ENCODE peak calls at places on chromosomes 12 and 14, in seven cellular contexts. One of them, this sample, is unnamed.

GRCh38 chr12:60337865-60338549 is 742.2 kb downstream of the SLC16A7 start:
- DNase-seq in lower leg skin: no peak
- DNase-seq in CD8-positive, alpha-beta T cell: no peak
- DNase-seq in testis: no peak
- DNase-seq in tibial artery: no peak
- DNase-seq in omental fat pad: no peak
- DNase-seq in breast epithelium: no peak
- DNase-seq in this sample: no peak

GRCh38 chr12:51887476-51888315 is at the start of gene ANKRD33:
- DNase-seq in lower leg skin: peak
- DNase-seq in CD8-positive, alpha-beta T cell: no peak
- DNase-seq in testis: peak
- DNase-seq in tibial artery: no peak
- DNase-seq in omental fat pad: peak
- DNase-seq in breast epithelium: no peak
- DNase-seq in this sample: no peak

GRCh38 chr12:1936406-1937320 is 18.2 kb upstream of the CACNA2D4 start:
- DNase-seq in lower leg skin: no peak
- DNase-seq in CD8-positive, alpha-beta T cell: no peak
- DNase-seq in testis: peak
- DNase-seq in tibial artery: peak
- DNase-seq in omental fat pad: no peak
- DNase-seq in breast epithelium: peak
- DNase-seq in this sample: no peak

GRCh38 chr14:100144996-100145646 is 14.3 kb downstream of the DEGS2 start:
- DNase-seq in lower leg skin: no peak
- DNase-seq in CD8-positive, alpha-beta T cell: no peak
- DNase-seq in testis: peak
- DNase-seq in tibial artery: no peak
- DNase-seq in omental fat pad: no peak
- DNase-seq in breast epithelium: no peak
- DNase-seq in this sample: no peak

GRCh38 chr12:58420496-58420895 is 479.1 kb downstream of the ATP23 start:
- DNase-seq in lower leg skin: no peak
- DNase-seq in CD8-positive, alpha-beta T cell: no peak
- DNase-seq in testis: no peak
- DNase-seq in tibial artery: no peak
- DNase-seq in omental fat pad: no peak
- DNase-seq in breast epithelium: no peak
- DNase-seq in this sample: peak

GRCh38 chr12:26374934-26375333 is 179.6 kb downstream of the SSPN start:
- DNase-seq in lower leg skin: no peak
- DNase-seq in CD8-positive, alpha-beta T cell: no peak
- DNase-seq in testis: no peak
- DNase-seq in tibial artery: no peak
- DNase-seq in omental fat pad: no peak
- DNase-seq in breast epithelium: no peak
- DNase-seq in this sample: no peak

GRCh38 chr12:122865268-122866231 is 30.3 kb downstream of the HIP1R start:
- DNase-seq in lower leg skin: peak
- DNase-seq in CD8-positive, alpha-beta T cell: no peak
- DNase-seq in testis: peak
- DNase-seq in tibial artery: no peak
- DNase-seq in omental fat pad: no peak
- DNase-seq in breast epithelium: peak
- DNase-seq in this sample: no peak

GRCh38 chr12:115771065-115771464 is 506.4 kb downstream of the MED13L start:
- DNase-seq in lower leg skin: no peak
- DNase-seq in CD8-positive, alpha-beta T cell: no peak
- DNase-seq in testis: peak
- DNase-seq in tibial artery: no peak
- DNase-seq in omental fat pad: no peak
- DNase-seq in breast epithelium: no peak
- DNase-seq in this sample: no peak

GRCh38 chr14:80805136-80805535 is 136.4 kb downstream of the CEP128 start:
- DNase-seq in lower leg skin: no peak
- DNase-seq in CD8-positive, alpha-beta T cell: no peak
- DNase-seq in testis: no peak
- DNase-seq in tibial artery: no peak
- DNase-seq in omental fat pad: no peak
- DNase-seq in breast epithelium: no peak
- DNase-seq in this sample: no peak

GRCh38 chr14:91339606-91340369 is 77.8 kb downstream of the CCDC88C start:
- DNase-seq in lower leg skin: no peak
- DNase-seq in CD8-positive, alpha-beta T cell: no peak
- DNase-seq in testis: no peak
- DNase-seq in tibial artery: no peak
- DNase-seq in omental fat pad: no peak
- DNase-seq in breast epithelium: no peak
- DNase-seq in this sample: no peak

GRCh38 chr14:104290058-104290667 is 151.8 kb downstream of the KIF26A start:
- DNase-seq in lower leg skin: peak
- DNase-seq in CD8-positive, alpha-beta T cell: no peak
- DNase-seq in testis: no peak
- DNase-seq in tibial artery: no peak
- DNase-seq in omental fat pad: no peak
- DNase-seq in breast epithelium: peak
- DNase-seq in this sample: no peak

GRCh38 chr14:29814153-29815057 is 113.2 kb downstream of the PRKD1 start:
- DNase-seq in lower leg skin: no peak
- DNase-seq in CD8-positive, alpha-beta T cell: no peak
- DNase-seq in testis: peak
- DNase-seq in tibial artery: no peak
- DNase-seq in omental fat pad: no peak
- DNase-seq in breast epithelium: no peak
- DNase-seq in this sample: no peak

GRCh38 chr14:72904840-72905561 is 11.1 kb upstream of the DPF3 start:
- DNase-seq in lower leg skin: no peak
- DNase-seq in CD8-positive, alpha-beta T cell: peak
- DNase-seq in testis: peak
- DNase-seq in tibial artery: peak
- DNase-seq in omental fat pad: peak
- DNase-seq in breast epithelium: no peak
- DNase-seq in this sample: peak

GRCh38 chr12:53324113-53324778 is 2.8 kb upstream of the AAAS start:
- DNase-seq in lower leg skin: no peak
- DNase-seq in CD8-positive, alpha-beta T cell: peak
- DNase-seq in testis: peak
- DNase-seq in tibial artery: no peak
- DNase-seq in omental fat pad: no peak
- DNase-seq in breast epithelium: no peak
- DNase-seq in this sample: no peak

GRCh38 chr14:98622208-98623051 is 649.6 kb downstream of the BCL11B start:
- DNase-seq in lower leg skin: no peak
- DNase-seq in CD8-positive, alpha-beta T cell: no peak
- DNase-seq in testis: no peak
- DNase-seq in tibial artery: no peak
- DNase-seq in omental fat pad: no peak
- DNase-seq in breast epithelium: no peak
- DNase-seq in this sample: no peak

GRCh38 chr14:80862983-80863382 is 78.6 kb downstream of the CEP128 start:
- DNase-seq in lower leg skin: no peak
- DNase-seq in CD8-positive, alpha-beta T cell: no peak
- DNase-seq in testis: no peak
- DNase-seq in tibial artery: no peak
- DNase-seq in omental fat pad: no peak
- DNase-seq in breast epithelium: no peak
- DNase-seq in this sample: no peak

DNA sequence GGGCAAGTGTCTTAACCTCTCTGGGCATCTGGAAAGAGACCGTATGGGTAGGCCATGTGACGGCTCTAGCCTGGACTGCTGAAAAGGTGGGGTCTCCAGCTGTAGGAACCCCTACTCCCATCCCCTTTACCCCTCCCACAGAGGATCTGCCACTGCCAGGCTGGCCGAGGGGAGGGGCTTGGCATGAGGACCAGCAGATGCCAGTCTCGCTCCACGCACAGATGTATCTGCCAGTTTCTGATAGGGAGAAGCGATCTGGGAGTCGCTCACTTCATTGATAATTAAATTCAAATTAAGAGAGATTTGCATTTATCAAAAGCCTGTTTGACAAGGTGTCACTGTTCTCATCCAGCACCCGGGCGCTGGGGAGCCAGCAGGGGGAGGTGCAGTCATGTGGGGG is 217.6 kb upstream of the MYL2 start:
- DNase-seq in lower leg skin: no peak
- DNase-seq in CD8-positive, alpha-beta T cell: no peak
- DNase-seq in testis: no peak
- DNase-seq in tibial artery: no peak
- DNase-seq in omental fat pad: no peak
- DNase-seq in breast epithelium: no peak
- DNase-seq in this sample: no peak
- TF ChIP-seq CTCF in lower leg skin: no peak
- TF ChIP-seq CTCF in CD8-positive, alpha-beta T cell: no peak
- TF ChIP-seq CTCF in testis: no peak
- TF ChIP-seq CTCF in tibial artery: no peak
- TF ChIP-seq CTCF in omental fat pad: no peak
- TF ChIP-seq CTCF in breast epithelium: no peak
- TF ChIP-seq CTCF in this sample: no peak

GRCh38 chr12:113996026-113996425 is 29.9 kb upstream of the RBM19 start:
- DNase-seq in lower leg skin: no peak
- DNase-seq in CD8-positive, alpha-beta T cell: no peak
- DNase-seq in testis: no peak
- DNase-seq in tibial artery: no peak
- DNase-seq in omental fat pad: no peak
- DNase-seq in breast epithelium: no peak
- DNase-seq in this sample: no peak
- TF ChIP-seq CTCF in lower leg skin: no peak
- TF ChIP-seq CTCF in CD8-positive, alpha-beta T cell: no peak
- TF ChIP-seq CTCF in testis: no peak
- TF ChIP-seq CTCF in tibial artery: no peak
- TF ChIP-seq CTCF in omental fat pad: no peak
- TF ChIP-seq CTCF in breast epithelium: no peak
- TF ChIP-seq CTCF in this sample: no peak

GRCh38 chr12:54725233-54725843 is 77.2 kb upstream of the DCD start:
- DNase-seq in lower leg skin: no peak
- DNase-seq in CD8-positive, alpha-beta T cell: no peak
- DNase-seq in testis: peak
- DNase-seq in tibial artery: no peak
- DNase-seq in omental fat pad: no peak
- DNase-seq in breast epithelium: no peak
- DNase-seq in this sample: no peak
- TF ChIP-seq CTCF in lower leg skin: no peak
- TF ChIP-seq CTCF in CD8-positive, alpha-beta T cell: peak
- TF ChIP-seq CTCF in testis: peak
- TF ChIP-seq CTCF in tibial artery: no peak
- TF ChIP-seq CTCF in omental fat pad: no peak
- TF ChIP-seq CTCF in breast epithelium: no peak
- TF ChIP-seq CTCF in this sample: peak

DNA sequence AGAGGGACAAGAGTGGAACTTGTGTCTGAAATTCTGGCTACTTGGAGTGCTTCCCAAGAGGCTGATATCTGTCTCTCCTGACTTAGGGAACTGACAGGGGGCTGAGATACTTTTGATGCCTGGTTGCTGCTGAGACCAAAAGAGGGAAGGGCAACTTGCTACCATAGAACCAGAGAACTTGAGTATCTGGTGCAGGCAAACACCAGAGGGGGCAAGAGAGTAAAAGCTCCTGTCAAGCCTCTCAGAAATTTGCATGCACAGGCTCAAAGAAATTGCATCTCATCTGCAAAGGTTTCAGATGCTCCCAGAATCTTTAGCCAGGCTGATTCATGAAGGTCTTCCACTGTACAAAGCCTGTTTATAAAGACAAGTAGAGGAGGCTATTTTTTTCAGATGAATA is 391.3 kb upstream of the FOXG1 start:
- DNase-seq in lower leg skin: no peak
- DNase-seq in CD8-positive, alpha-beta T cell: no peak
- DNase-seq in testis: peak
- DNase-seq in tibial artery: no peak
- DNase-seq in omental fat pad: no peak
- DNase-seq in breast epithelium: no peak
- DNase-seq in this sample: no peak
- TF ChIP-seq CTCF in lower leg skin: no peak
- TF ChIP-seq CTCF in CD8-positive, alpha-beta T cell: no peak
- TF ChIP-seq CTCF in testis: peak
- TF ChIP-seq CTCF in tibial artery: no peak
- TF ChIP-seq CTCF in omental fat pad: no peak
- TF ChIP-seq CTCF in breast epithelium: no peak
- TF ChIP-seq CTCF in this sample: peak

GRCh38 chr14:54567224-54567633 is 301 bp downstream of the SAMD4A start:
- DNase-seq in lower leg skin: peak
- DNase-seq in CD8-positive, alpha-beta T cell: no peak
- DNase-seq in testis: peak
- DNase-seq in tibial artery: peak
- DNase-seq in omental fat pad: no peak
- DNase-seq in breast epithelium: no peak
- DNase-seq in this sample: no peak

GRCh38 chr14:54565236-54566151 is 1.4 kb upstream of the SAMD4A start:
- DNase-seq in lower leg skin: peak
- DNase-seq in CD8-positive, alpha-beta T cell: peak
- DNase-seq in testis: peak
- DNase-seq in tibial artery: peak
- DNase-seq in omental fat pad: peak
- DNase-seq in breast epithelium: peak
- DNase-seq in this sample: peak

GRCh38 chr14:54567634-54568561 is 970 bp downstream of the SAMD4A start:
- DNase-seq in lower leg skin: peak
- DNase-seq in CD8-positive, alpha-beta T cell: peak
- DNase-seq in testis: peak
- DNase-seq in tibial artery: peak
- DNase-seq in omental fat pad: no peak
- DNase-seq in breast epithelium: no peak
- DNase-seq in this sample: no peak

GRCh38 chr14:54566152-54566409 is 847 bp upstream of the SAMD4A start:
- DNase-seq in lower leg skin: no peak
- DNase-seq in CD8-positive, alpha-beta T cell: no peak
- DNase-seq in testis: no peak
- DNase-seq in tibial artery: no peak
- DNase-seq in omental fat pad: no peak
- DNase-seq in breast epithelium: no peak
- DNase-seq in this sample: no peak

DNA sequence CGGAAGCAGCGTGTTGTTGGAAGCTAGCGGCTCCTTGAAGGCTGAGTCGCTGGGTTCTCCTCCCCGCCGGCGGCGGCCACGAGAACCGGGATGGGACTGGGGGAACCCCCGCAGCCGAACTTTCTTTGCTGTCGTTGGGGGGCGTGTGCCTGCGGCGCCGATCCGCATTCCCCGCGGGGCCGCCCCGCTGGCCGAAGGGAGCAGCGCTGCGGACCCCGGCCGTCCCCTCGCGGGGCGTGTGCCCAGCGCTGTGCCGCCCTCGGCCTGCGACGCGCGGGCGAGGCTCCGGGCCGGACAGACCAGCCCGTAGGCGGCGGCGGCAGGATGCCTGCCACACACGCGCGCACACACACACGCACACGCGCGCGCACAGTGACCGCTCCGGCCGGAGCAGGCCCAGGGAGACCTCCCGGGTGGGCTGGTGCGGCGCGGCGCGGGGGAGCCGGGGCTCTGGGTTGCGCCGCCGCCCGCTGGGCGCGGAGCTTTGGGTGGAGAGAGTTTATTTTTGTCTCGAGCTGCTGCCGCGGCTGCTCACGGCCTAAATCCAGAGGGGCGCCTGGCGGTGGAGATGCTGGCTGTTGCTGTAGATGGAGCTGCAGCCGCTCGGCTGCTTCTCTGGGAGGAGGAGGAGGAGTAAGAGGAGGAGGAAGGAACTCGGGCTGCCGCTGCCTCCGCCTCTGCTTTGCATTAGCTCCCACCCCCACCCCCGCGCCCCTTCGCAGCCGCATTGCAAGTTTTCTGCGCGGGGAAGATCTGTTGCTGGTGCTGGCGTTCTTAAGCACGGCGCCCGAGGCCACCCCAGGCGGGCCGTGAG is at the start of gene SAMD4A:
- DNase-seq in lower leg skin: peak
- DNase-seq in CD8-positive, alpha-beta T cell: peak
- DNase-seq in testis: peak
- DNase-seq in tibial artery: peak
- DNase-seq in omental fat pad: peak
- DNase-seq in breast epithelium: peak
- DNase-seq in this sample: peak
- TF ChIP-seq CTCF in lower leg skin: no peak
- TF ChIP-seq CTCF in CD8-positive, alpha-beta T cell: no peak
- TF ChIP-seq CTCF in testis: no peak
- TF ChIP-seq CTCF in tibial artery: peak
- TF ChIP-seq CTCF in omental fat pad: no peak
- TF ChIP-seq CTCF in breast epithelium: peak
- TF ChIP-seq CTCF in this sample: peak

This sample was measured in PC-9.